ENCODE peak calls at places on chromosome 11, in five cellular contexts. B, K, O, Q and M are unnamed samples.

GRCh38 chr11:130601141-130601540 is 152.7 kb downstream of the ADAMTS15 start:
- DNase-seq in B (no peak), K (peak), O (peak), Q (no peak), M (no peak)

GRCh38 chr11:124656759-124657627 is 16.5 kb downstream of the SIAE start:
- DNase-seq in B (no peak), K (no peak), O (no peak), Q (no peak), M (no peak)

GRCh38 chr11:75240381-75241035 is at the start of gene TPBGL:
- DNase-seq in B (no peak), K (no peak), O (peak), Q (no peak), M (no peak)

GRCh38 chr11:4083198-4083597 is 11.4 kb upstream of the RRM1 start:
- DNase-seq in B (no peak), K (no peak), O (no peak), Q (no peak), M (no peak)

GRCh38 chr11:30106782-30107181 is 90.0 kb upstream of the KCNA4 start:
- DNase-seq in B (no peak), K (no peak), O (no peak), Q (no peak), M (no peak)

GRCh38 chr11:65593518-65594414 is 1.8 kb downstream of the KCNK7 start:
- DNase-seq in B (no peak), K (no peak), O (peak), Q (no peak), M (peak)

GRCh38 chr11:73162196-73162740 is 20.1 kb upstream of the FCHSD2 start:
- DNase-seq in B (no peak), K (no peak), O (no peak), Q (no peak), M (no peak)

GRCh38 chr11:68122936-68123539 is 1.9 kb upstream of the CHKA start:
- DNase-seq in B (no peak), K (no peak), O (no peak), Q (no peak), M (no peak)

GRCh38 chr11:122101625-122102291 is 14.3 kb downstream of the BLID start:
- DNase-seq in B (peak), K (no peak), O (peak), Q (no peak), M (no peak)

GRCh38 chr11:69510471-69511357 is 29.3 kb downstream of the LINC01488 start:
- DNase-seq in B (no peak), K (peak), O (no peak), Q (no peak), M (no peak)

GRCh38 chr11:85918910-85919794 is 64.0 kb downstream of the CCDC83 start:
- DNase-seq in B (no peak), K (no peak), O (no peak), Q (no peak), M (no peak)

GRCh38 chr11:126345283-126345682 is 10.2 kb upstream of the ST3GAL4 start:
- DNase-seq in B (no peak), K (no peak), O (no peak), Q (no peak), M (no peak)

GRCh38 chr11:123559418-123559817 is 95.0 kb downstream of the SCN3B start:
- DNase-seq in B (no peak), K (peak), O (no peak), Q (no peak), M (no peak)